ENCODE peak calls at places on chromosome 13, in four cellular contexts. D is A549, M is H1, W is HepG2. T is an unnamed sample.

GRCh38 chr13:98657506-98658085 is 80.7 kb upstream of the STK24 start:
- DNase-seq in D (no peak), M (no peak), W (no peak), T (no peak)

GRCh38 chr13:39527961-39528720 is 74.9 kb downstream of the LHFPL6 start:
- DNase-seq in M (no peak), W (no peak), D (peak), T (no peak)

GRCh38 chr13:80239571-80240255 is 101.2 kb downstream of the SPRY2 start:
- DNase-seq in W (no peak), D (no peak), M (no peak), T (no peak)

GRCh38 chr13:91805605-91806004 is 407.2 kb downstream of the GPC5 start:
- DNase-seq in D (no peak), M (no peak), W (no peak), T (no peak)

GRCh38 chr13:62710766-62711165 is 1295.1 kb upstream of the PCDH20 start:
- DNase-seq in M (no peak), D (no peak), W (no peak), T (no peak)

GRCh38 chr13:34340534-34340933 is 522.6 kb downstream of the RFC3 start:
- DNase-seq in M (no peak), D (peak), W (no peak), T (no peak)

GRCh38 chr13:42650470-42650869 is 76.5 kb downstream of the TNFSF11 start:
- DNase-seq in W (no peak), D (no peak), M (no peak), T (no peak)

GRCh38 chr13:73767747-73768315 is 366.4 kb downstream of the KLF12 start:
- DNase-seq in M (no peak), W (peak), D (peak), T (peak)

GRCh38 chr13:73273737-73274136 is 214.9 kb downstream of the KLF5 start:
- DNase-seq in D (peak), W (no peak), M (no peak), T (no peak)

GRCh38 chr13:74372511-74372910 is 238.3 kb upstream of the KLF12 start:
- DNase-seq in W (no peak), M (no peak), D (no peak), T (no peak)

GRCh38 chr13:70723732-70724131 is 615.5 kb upstream of the KLHL1 start:
- DNase-seq in W (peak), D (peak), M (no peak), T (no peak)

GRCh38 chr13:62482351-62482750 is 1066.7 kb upstream of the PCDH20 start:
- DNase-seq in W (peak), M (no peak), D (no peak), T (no peak)

GRCh38 chr13:29817604-29818378 is 32.6 kb downstream of the UBL3 start:
- DNase-seq in M (no peak), D (no peak), W (no peak), T (no peak)

GRCh38 chr13:98416408-98416807 is 160.5 kb downstream of the STK24 start:
- DNase-seq in M (no peak), W (no peak), D (no peak), T (no peak)

GRCh38 chr13:78978381-78978998 is 319.5 kb upstream of the OBI1 start:
- DNase-seq in W (peak), M (no peak), D (peak), T (peak)

GRCh38 chr13:40109324-40109958 is 454.0 kb downstream of the COG6 start:
- DNase-seq in W (no peak), M (no peak), D (peak), T (no peak)

GRCh38 chr13:98471895-98472294 is 105.0 kb downstream of the STK24 start:
- DNase-seq in M (no peak), D (no peak), W (no peak), T (no peak)

GRCh38 chr13:109422163-109422562 is 364.2 kb downstream of the IRS2 start:
- DNase-seq in M (no peak), W (no peak), D (no peak), T (no peak)

GRCh38 chr13:96091164-96091931 is 1.4 kb downstream of the HS6ST3 start:
- DNase-seq in W (no peak), M (peak), D (no peak), T (no peak)

GRCh38 chr13:113176292-113176691 is 17.8 kb downstream of the PROZ start:
- DNase-seq in M (no peak), W (no peak), D (no peak), T (no peak)

GRCh38 chr13:98401936-98402335 is 175.0 kb downstream of the STK24 start:
- DNase-seq in M (no peak), D (no peak), W (no peak), T (no peak)

GRCh38 chr13:31719214-31719613 is 20.1 kb upstream of the RXFP2 start:
- DNase-seq in W (no peak), M (no peak), D (no peak), T (no peak)

GRCh38 chr13:67650471-67650870 is 420.3 kb upstream of the PCDH9 start:
- DNase-seq in D (no peak), W (no peak), M (no peak), T (no peak)

GRCh38 chr13:103246581-103247200 is 180.5 kb upstream of the SLC10A2 start:
- DNase-seq in M (no peak), D (no peak), W (no peak), T (no peak)

GRCh38 chr13:36163809-36164308 is 32.7 kb upstream of the DCLK1 start:
- DNase-seq in M (no peak), W (no peak), D (no peak), T (no peak)

DNA sequence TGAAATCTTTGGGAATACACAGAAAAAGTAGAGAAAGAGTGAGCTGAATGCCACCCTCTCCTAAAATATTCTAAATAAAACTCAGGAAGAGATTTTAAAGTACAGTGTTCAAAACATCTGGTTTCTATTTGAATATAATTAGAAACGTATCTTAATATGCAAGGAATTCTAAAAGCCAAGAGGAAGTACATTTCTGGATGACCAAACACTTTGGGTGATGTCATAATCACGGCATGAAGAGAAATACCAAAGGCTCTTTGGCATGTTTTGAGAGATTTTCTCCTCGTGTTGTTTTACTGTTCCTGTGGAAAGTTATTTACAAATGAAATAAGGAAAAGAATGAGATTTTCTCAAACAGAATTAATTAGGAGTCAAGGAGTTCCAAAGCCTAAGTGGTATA is 63.2 kb upstream of the FLT1 start:
- DNase-seq in W (no peak), D (no peak), M (no peak), T (no peak)
- TF ChIP-seq PHF8 in W (no peak), D (no peak), M (no peak), T (no peak)

GRCh38 chr13:59754411-59754810 is 409.3 kb downstream of the DIAPH3 start:
- DNase-seq in M (no peak), D (no peak), W (no peak), T (no peak)
- TF ChIP-seq POLR2A in M (no peak), D (no peak), W (no peak), T (no peak)

GRCh38 chr13:22926176-22927007 is 254.4 kb upstream of the SGCG start:
- DNase-seq in M (peak), W (no peak), D (no peak), T (peak)
- TF ChIP-seq PHF8 in M (peak), W (no peak), D (no peak), T (peak)

GRCh38 chr13:94366677-94367076 is 112.8 kb downstream of the DCT start:
- DNase-seq in W (no peak), D (no peak), M (peak), T (no peak)

DNA sequence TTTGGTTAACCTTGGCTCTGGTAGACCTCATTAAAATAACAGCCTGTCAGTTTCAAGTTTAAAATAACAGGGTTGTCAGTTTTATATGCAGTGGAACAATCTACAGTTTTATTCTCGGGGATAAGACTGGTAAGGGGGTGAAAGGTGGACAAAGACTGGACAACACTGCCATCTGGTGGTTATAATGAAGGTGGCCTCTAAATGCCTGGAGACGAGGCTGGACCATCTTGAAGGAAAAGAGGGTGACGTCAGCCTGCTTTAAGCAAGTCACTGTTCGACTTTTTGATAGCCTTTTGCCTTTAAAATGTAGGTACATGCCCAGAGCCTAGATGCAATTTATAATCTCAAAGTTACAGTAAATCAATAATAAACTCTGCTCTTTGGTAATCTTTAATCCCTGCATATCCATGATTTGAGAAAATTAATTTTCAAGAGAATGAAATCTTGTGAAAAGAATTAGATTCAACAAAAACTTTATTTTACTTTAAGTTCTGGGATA is 117.0 kb downstream of the DCT start:
- DNase-seq in W (peak), M (peak), D (peak), T (peak)
- TF ChIP-seq POLR2A in W (no peak), M (no peak), D (no peak), T (no peak)

DNA sequence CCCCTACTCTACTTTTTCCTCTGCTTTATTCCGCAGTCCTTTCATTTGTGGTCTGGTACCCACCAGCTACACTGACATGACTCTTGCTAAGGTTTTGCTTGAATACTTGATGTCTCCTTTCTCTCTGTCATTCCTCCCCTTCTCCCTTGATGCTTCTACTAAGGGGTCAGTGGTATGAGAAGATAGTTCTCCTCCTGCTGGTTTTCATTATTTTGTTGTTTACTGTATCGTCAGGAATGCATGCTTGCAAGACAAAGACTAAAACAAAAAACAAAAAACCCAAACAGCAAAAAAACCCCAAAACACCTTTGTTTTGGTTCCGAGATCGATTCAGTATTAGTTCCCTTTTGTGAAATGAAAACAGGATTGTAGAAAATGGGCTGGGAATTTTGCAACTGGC is 59.5 kb downstream of the PCCA start:
- DNase-seq in M (no peak), W (no peak), D (no peak), T (no peak)
- TF ChIP-seq PHF8 in M (no peak), W (no peak), D (no peak), T (no peak)

DNA sequence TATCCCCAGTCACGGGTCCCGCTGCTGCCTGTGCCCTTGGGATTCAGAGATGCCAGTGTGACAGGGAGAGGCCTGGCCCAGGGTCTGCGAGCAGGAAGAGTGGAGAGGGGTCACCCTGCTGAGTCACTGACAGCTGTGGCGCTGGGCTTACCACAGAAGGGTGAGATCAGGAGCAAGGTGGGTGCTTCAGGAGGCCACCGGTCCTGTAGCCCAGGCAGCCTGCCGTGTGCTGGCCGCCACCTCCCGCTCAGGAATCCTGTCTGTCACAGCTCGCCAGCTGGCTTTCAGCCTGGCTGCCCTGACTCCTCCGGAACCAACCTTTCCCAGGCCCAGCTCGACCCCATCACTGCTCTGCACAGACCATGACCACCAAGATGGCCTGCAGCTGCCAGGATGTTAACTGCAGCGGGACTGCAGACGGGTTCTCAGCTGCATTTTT is 25.3 kb downstream of the NAXD start:
- DNase-seq in D (no peak), M (no peak), W (no peak), T (no peak)
- TF ChIP-seq POLR2A in D (no peak), M (no peak), W (no peak), T (peak)

DNA sequence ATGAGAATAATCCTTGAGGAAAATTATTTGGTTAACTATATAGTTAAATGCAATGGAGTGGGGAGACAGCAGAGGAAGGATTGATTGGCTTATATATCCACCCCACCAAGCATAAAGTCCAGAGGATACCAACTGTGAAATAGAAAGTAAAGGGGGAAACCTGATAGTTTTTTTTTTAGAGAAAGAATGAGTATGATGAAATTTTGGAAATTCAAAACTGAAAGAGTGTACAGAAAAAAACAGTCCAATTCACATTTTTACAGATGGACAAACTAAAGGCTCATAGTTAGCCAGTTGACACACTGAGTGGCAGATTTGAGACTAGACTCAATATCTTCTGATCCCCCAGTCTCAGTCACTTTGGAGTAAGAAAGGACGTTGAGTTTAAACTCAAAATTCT is 51.1 kb downstream of the FNDC3A start:
- DNase-seq in D (no peak), W (no peak), M (no peak), T (no peak)
- TF ChIP-seq PHF8 in D (no peak), W (no peak), M (no peak), T (no peak)

GRCh38 chr13:27252467-27252866 is 1.1 kb downstream of the RPL21 start:
- DNase-seq in D (no peak), M (no peak), W (no peak), T (no peak)

GRCh38 chr13:27257233-27257568 is 5.8 kb downstream of the RPL21 start:
- DNase-seq in D (no peak), W (no peak), M (no peak), T (no peak)

GRCh38 chr13:27245610-27246009 is 5.7 kb upstream of the RPL21 start:
- DNase-seq in M (no peak), D (no peak), W (no peak), T (no peak)

GRCh38 chr13:27250833-27251165 is 559 bp upstream of the RPL21 start:
- DNase-seq in M (no peak), W (no peak), D (no peak), T (no peak)

DNA sequence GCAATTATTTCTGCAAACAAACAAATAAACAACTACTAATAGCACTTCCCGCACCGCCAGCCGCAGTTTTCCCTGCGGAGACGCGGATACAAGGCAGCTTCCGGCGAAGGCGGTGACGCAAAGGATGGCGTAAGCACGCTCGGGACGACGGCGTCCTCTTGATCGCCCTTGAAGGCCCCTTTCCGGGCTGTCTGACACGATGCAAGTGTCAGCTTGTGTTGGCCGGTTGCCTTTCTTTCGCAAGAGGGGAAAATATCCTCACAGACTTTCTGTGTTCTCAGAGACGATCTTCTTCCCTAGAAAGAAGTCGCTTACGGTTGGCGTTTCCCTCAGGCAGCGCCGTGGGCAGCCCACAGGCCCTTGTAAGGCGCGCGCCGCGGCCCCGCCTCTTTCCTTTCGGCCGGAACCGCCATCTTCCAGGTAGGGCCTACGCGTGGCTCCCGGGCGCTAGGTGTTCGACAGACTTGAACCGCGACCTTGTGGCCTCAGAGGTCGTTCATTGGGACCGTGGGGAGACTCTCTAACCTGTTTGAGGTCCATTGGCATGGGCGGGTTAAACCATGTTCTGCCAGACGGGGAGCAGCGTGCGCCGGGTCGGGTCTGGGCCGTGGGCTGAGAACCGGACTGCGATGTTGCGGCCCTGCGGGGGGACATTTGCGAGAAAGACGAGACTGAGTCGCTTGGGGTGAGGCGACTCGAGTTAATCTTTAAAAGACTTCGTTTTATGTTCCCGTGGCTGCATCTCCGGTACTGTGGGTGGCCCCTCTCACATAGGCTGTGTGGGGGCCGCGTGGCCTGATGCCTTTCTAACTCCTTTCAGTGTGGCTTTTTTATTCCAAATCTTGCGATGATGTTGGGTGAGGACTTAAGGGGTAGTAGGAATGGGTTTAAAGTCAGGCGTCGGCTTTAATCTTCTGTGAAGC is at the start of gene RPL21:
- DNase-seq in D (peak), M (peak), W (peak), T (peak)
- TF ChIP-seq POLR2A in D (peak), M (peak), W (peak), T (peak)

GRCh38 chr13:41356788-41357187 is 45.7 kb downstream of the NAA16 start:
- DNase-seq in M (no peak), W (no peak), D (no peak), T (no peak)

GRCh38 chr13:41354416-41354815 is 43.3 kb downstream of the NAA16 start:
- DNase-seq in D (no peak), M (no peak), W (no peak), T (no peak)

DNA sequence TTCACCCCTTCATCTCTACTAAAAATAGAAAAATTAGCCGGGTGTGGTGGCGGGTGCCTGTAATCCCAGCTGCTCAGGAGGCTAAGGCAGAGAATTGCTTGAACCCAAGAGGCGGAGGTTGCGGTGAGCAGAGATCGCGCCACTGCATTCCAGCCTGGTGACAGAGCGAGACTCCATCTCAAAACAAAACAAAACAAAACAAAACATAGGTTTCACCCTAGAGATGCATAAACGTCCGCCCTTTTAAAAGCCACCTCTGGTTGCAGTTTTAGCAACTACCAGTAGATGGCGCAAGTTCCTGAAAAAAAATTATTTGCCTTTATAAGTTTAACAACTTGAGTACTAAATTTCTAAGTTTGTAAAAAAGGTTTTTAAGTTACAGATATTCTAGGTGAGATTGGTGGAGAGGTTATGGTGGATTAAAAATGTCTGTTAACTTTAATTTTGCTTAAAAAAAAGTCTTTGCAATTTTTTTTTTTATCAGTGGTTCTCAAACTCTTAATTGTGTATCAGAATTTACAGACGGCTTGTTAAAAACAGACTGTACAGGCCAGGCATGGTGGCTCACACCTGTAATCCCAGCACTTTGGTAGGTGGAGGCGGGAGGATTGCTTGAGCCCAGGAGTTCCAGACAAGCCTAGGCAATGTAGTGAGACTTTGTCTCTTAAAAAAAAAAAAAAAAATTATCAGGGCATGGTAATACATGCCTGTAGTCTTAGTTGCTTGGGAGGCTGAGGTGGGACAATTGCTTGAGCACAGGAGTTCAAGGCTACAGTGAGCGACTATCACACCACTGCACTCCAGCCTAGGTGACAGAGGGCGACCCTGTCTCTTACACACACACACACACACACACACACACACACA is 42.1 kb downstream of the NAA16 start:
- DNase-seq in W (peak), D (peak), M (no peak), T (peak)
- TF ChIP-seq PHF8 in W (no peak), D (no peak), M (no peak), T (no peak)

T was measured in K562.